ENCODE peak calls at places on chromosomes 11 and 22, in four cellular contexts. G is T47D, O is thoracic aorta, U is T follicular helper cell. E is an unnamed sample.

GRCh38 chr11:114400222-114400973 is at the start of the genes C11orf71 and RBM7:
- DNase-seq in O (peak; percentile 91), U (peak; percentile 97), G (peak; percentile 99), E (peak; percentile 94)

GRCh38 chr22:44127353-44127752 is 53.4 kb upstream of the PARVG start:
- DNase-seq in O (no peak), G (no peak), U (no peak), E (no peak)

GRCh38 chr11:116553482-116553881 is 219.3 kb downstream of the BUD13 start:
- DNase-seq in O (no peak), G (no peak), U (no peak), E (no peak)

GRCh38 chr11:7512525-7513209 is 1.1 kb upstream of the PPFIBP2 start:
- DNase-seq in U (no peak), O (peak; percentile 40), G (peak; percentile 2), E (no peak)

GRCh38 chr11:35282226-35282882 is 137.0 kb downstream of the SLC1A2 start:
- DNase-seq in O (no peak), G (no peak), U (no peak), E (no peak)

GRCh38 chr22:36311386-36312085 is 58.6 kb downstream of the APOL1 start:
- DNase-seq in U (no peak), O (no peak), G (no peak), E (no peak)

GRCh38 chr11:111963786-111964385 is 26.7 kb downstream of the DIXDC1 start:
- DNase-seq in U (no peak), G (no peak), O (no peak), E (no peak)

GRCh38 chr22:24424001-24424900 is 3.1 kb upstream of the ADORA2A start:
- DNase-seq in U (no peak), G (no peak), O (no peak), E (no peak)

GRCh38 chr22:50247748-50248147 is 2.9 kb upstream of the TUBGCP6 start:
- DNase-seq in U (peak; percentile 44), G (no peak), O (no peak), E (no peak)

GRCh38 chr11:120028181-120028935 is 109.6 kb downstream of the TRIM29 start:
- DNase-seq in G (no peak), U (no peak), O (no peak), E (no peak)

GRCh38 chr11:85821636-85822035 is 10.7 kb upstream of the SYTL2 start:
- DNase-seq in O (no peak), G (peak; percentile 58), U (no peak), E (no peak)

GRCh38 chr22:32240461-32240860 is 14.7 kb downstream of the SLC5A4 start:
- DNase-seq in G (peak; percentile 18), O (no peak), U (no peak), E (no peak)

GRCh38 chr11:72343159-72343756 is 91.1 kb downstream of the CLPB start:
- DNase-seq in O (no peak), U (no peak), G (no peak), E (no peak)

GRCh38 chr11:86955111-86955673 is at the start of gene FZD4:
- DNase-seq in U (no peak), G (peak; percentile 96), O (peak; percentile 62), E (no peak)

GRCh38 chr22:39994566-39995345 is at the start of gene FAM83F:
- DNase-seq in U (no peak), O (no peak), G (peak; percentile 74), E (no peak)

GRCh38 chr11:15563054-15563453 is 448.3 kb downstream of the INSC start:
- DNase-seq in G (no peak), O (no peak), U (no peak), E (no peak)

GRCh38 chr22:48795664-48796063 is 1032.0 kb downstream of the BRD1 start:
- DNase-seq in U (no peak), G (no peak), O (no peak), E (no peak)

GRCh38 chr22:50531546-50532352 is 1.9 kb upstream of the TYMP start:
- DNase-seq in U (no peak), O (no peak), G (peak; percentile 55), E (no peak)

GRCh38 chr11:103108933-103109817 is at the start of gene DYNC2H1:
- DNase-seq in U (peak; percentile 79), O (peak; percentile 14), G (peak; percentile 96), E (peak; percentile 80)

GRCh38 chr11:103699216-103699615 is 337.2 kb upstream of the DDI1 start:
- DNase-seq in O (no peak), U (no peak), G (peak; percentile 13), E (no peak)

GRCh38 chr22:36701941-36702640 is 1.5 kb downstream of the CACNG2 start:
- DNase-seq in G (no peak), U (no peak), O (no peak), E (no peak)

GRCh38 chr11:57399221-57399620 is 8.8 kb upstream of the PRG2 start:
- DNase-seq in U (no peak), O (no peak), G (no peak), E (no peak)

GRCh38 chr22:19579880-19580279 is 55.7 kb upstream of the CLDN5 start:
- DNase-seq in U (no peak), G (no peak), O (no peak), E (no peak)

GRCh38 chr11:26715133-26715532 is 6.7 kb downstream of the SLC5A12 start:
- DNase-seq in O (no peak), G (no peak), U (no peak), E (no peak)

GRCh38 chr22:44620841-44621382 is 81.1 kb upstream of the PRR5 start:
- DNase-seq in U (no peak), O (no peak), G (no peak), E (no peak)

GRCh38 chr11:67563354-67564114 is 20.1 kb upstream of the GSTP1 start:
- DNase-seq in G (no peak), O (peak; percentile 67), U (no peak), E (no peak)

GRCh38 chr22:22556995-22557925 is 1.8 kb downstream of the PRAME start:
- DNase-seq in O (no peak), G (peak; percentile 11), U (no peak), E (no peak)

GRCh38 chr11:8709002-8709672 is 26.5 kb downstream of the RPL27A start:
- DNase-seq in G (no peak), U (no peak), O (peak; percentile 79), E (no peak)

GRCh38 chr11:97739892-97740782 is 1280.6 kb upstream of the CNTN5 start:
- DNase-seq in U (no peak), G (no peak), O (no peak), E (peak; percentile 74)

GRCh38 chr11:2149471-2150205 is 10.4 kb upstream of the IGF2 start:
- DNase-seq in G (no peak), U (no peak), O (no peak), E (no peak)

GRCh38 chr11:2538951-2539735 is 94.3 kb downstream of the KCNQ1 start:
- DNase-seq in G (no peak), U (no peak), O (no peak), E (no peak)

E was measured in brain pericyte.